ENCODE peak calls at places on chromosome 16, in six cellular contexts. T, F, N, Y, B and L are unnamed samples.
A peak's percentile ranks its signal among the peaks of the same experiment; 100 is the strongest.

GRCh38 chr16:84065536-84066132 is 23.0 kb upstream of the SLC38A8 start:
- DNase-seq in F (peak; percentile 79), T (no peak), B (peak; percentile 56), Y (peak; percentile 29), N (peak; percentile 59), L (peak; percentile 85)

GRCh38 chr16:56860226-56861020 is 4.6 kb upstream of the SLC12A3 start:
- DNase-seq in B (no peak), T (no peak), Y (no peak), F (no peak), N (no peak), L (no peak)

GRCh38 chr16:24906199-24906808 is 60.5 kb downstream of the SLC5A11 start:
- DNase-seq in B (peak; percentile 51), Y (peak; percentile 1), N (peak; percentile 41), T (no peak), F (peak; percentile 65), L (no peak)

GRCh38 chr16:77194295-77195231 is 3.6 kb downstream of the MON1B start:
- DNase-seq in N (no peak), Y (no peak), B (no peak), F (no peak), T (no peak), L (no peak)

GRCh38 chr16:53417011-53417410 is 17.3 kb upstream of the RBL2 start:
- DNase-seq in N (no peak), F (peak; percentile 55), B (no peak), T (no peak), Y (peak; percentile 18), L (no peak)

GRCh38 chr16:89581045-89581695 is 5.6 kb downstream of the CPNE7 start:
- DNase-seq in Y (peak; percentile 98), B (peak; percentile 74), T (no peak), F (peak; percentile 99), N (peak; percentile 89), L (no peak)

GRCh38 chr16:50677351-50677750 is 3.8 kb downstream of the SNX20 start:
- DNase-seq in Y (no peak), B (no peak), F (no peak), N (no peak), T (no peak), L (peak; percentile 66)

GRCh38 chr16:48231675-48232214 is 12.4 kb upstream of the LONP2 start:
- DNase-seq in N (peak; percentile 20), B (peak; percentile 53), F (peak; percentile 72), T (no peak), Y (peak; percentile 7), L (peak; percentile 84)

GRCh38 chr16:50282010-50282538 is 15.7 kb downstream of the ADCY7 start:
- DNase-seq in N (no peak), F (no peak), T (no peak), B (no peak), Y (peak; percentile 64), L (no peak)

GRCh38 chr16:20415541-20415940 is 6.2 kb downstream of the ACSM5 start:
- DNase-seq in B (no peak), T (no peak), Y (no peak), F (peak; percentile 4), N (peak; percentile 10), L (no peak)

GRCh38 chr16:21263640-21264211 is 14.4 kb downstream of the CRYM start:
- DNase-seq in N (no peak), F (peak; percentile 61), B (no peak), Y (no peak), T (no peak), L (peak; percentile 68)

GRCh38 chr16:19601083-19601976 is 45.8 kb downstream of the VPS35L start:
- DNase-seq in T (no peak), B (peak; percentile 60), Y (no peak), N (peak; percentile 47), F (peak; percentile 64), L (peak; percentile 78)

GRCh38 chr16:625402-626173 is 5.2 kb upstream of the WFIKKN1 start:
- DNase-seq in B (no peak), T (no peak), F (no peak), N (no peak), Y (no peak), L (no peak)

GRCh38 chr16:58448890-58449289 is 51.1 kb upstream of the NDRG4 start:
- DNase-seq in N (no peak), T (no peak), B (peak; percentile 73), Y (no peak), F (no peak), L (no peak)

GRCh38 chr16:17367932-17368331 is 102.8 kb downstream of the XYLT1 start:
- DNase-seq in T (no peak), Y (peak; percentile 77), N (no peak), B (no peak), F (peak; percentile 85), L (peak; percentile 96)

GRCh38 chr16:346587-346986 is 5.9 kb downstream of the AXIN1 start:
- DNase-seq in F (no peak), B (no peak), Y (peak; percentile 60), T (no peak), N (no peak), L (no peak)

GRCh38 chr16:55279598-55279997 is 44.4 kb upstream of the IRX6 start:
- DNase-seq in T (no peak), F (no peak), B (no peak), N (no peak), Y (no peak), L (no peak)

GRCh38 chr16:2058901-2059300 is 11.1 kb downstream of the TSC2 start:
- DNase-seq in N (no peak), Y (no peak), T (no peak), F (no peak), B (no peak), L (no peak)

GRCh38 chr16:3998793-3999478 is 117.3 kb downstream of the ADCY9 start:
- DNase-seq in Y (peak; percentile 73), T (no peak), F (peak; percentile 86), B (no peak), N (no peak), L (no peak)
- H3K9ac ChIP-seq in Y (no peak overlapping the region), T (no peak overlapping the region), F (peak overlapping the region; percentile 69), B (no peak overlapping the region), N (no peak overlapping the region), L (no peak overlapping the region)

GRCh38 chr16:67719778-67720144 is 645 bp upstream of the GFOD2 start:
- DNase-seq in F (peak; percentile 79), T (no peak), N (no peak), B (no peak), Y (peak; percentile 60), L (peak; percentile 76)
- H3K4me1 ChIP-seq in F (peaks cover 30% of the 10 kb centered on the region), T (peaks cover 24% of the 10 kb centered on the region), N (peaks cover 31% of the 10 kb centered on the region), B (peaks cover 23% of the 10 kb centered on the region), Y (peaks cover 22% of the 10 kb centered on the region), L (no peaks in the 10 kb centered on the region)

GRCh38 chr16:85158702-85159225 is 46.5 kb upstream of the CIBAR2 start:
- DNase-seq in F (no peak), B (no peak), Y (no peak), T (no peak), N (no peak), L (no peak)
- H3K27ac ChIP-seq in F (no peak overlapping the region), B (no peak overlapping the region), Y (no peak overlapping the region), T (no peak overlapping the region), N (no peak overlapping the region), L (no peak overlapping the region)

GRCh38 chr16:11130978-11131665 is 124.9 kb downstream of the SOCS1 start:
- DNase-seq in N (no peak), T (no peak), B (no peak), F (no peak), Y (no peak), L (no peak)
- H3K9ac ChIP-seq in N (no peak overlapping the region), T (no peak overlapping the region), B (no peak overlapping the region), F (no peak overlapping the region), Y (no peak overlapping the region), L (no peak overlapping the region)

DNA sequence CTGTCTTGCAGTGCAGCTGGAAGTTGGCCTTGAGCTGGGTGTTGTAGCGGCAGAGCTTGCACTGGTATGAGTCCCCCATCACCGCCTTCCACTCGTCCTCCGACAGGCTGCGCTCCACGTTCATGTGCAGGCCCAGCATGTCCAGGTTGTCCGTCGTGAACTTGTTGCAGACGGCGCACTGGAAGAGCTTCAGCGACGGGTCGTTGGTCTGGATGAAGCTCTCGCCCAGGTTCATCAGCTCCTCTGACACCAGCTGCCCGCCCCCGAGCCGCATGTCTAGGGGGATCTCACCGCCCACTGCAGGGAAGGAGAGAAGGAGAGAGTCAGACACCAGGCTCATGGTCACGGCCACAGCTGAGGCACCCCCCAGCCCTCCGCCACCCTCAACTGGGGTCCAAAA is 97.3 kb downstream of the ZFHX3 start:
- DNase-seq in N (no peak), B (no peak), F (no peak), Y (no peak), T (no peak), L (no peak)
- H3K4me1 ChIP-seq in N (no peaks in the 10 kb centered on the region), B (no peaks in the 10 kb centered on the region), F (no peaks in the 10 kb centered on the region), Y (peaks cover 23% of the 10 kb centered on the region), T (no peaks in the 10 kb centered on the region), L (no peaks in the 10 kb centered on the region)

GRCh38 chr16:74923766-74924460 is 61.0 kb downstream of the WDR59 start:
- DNase-seq in F (no peak), N (no peak), Y (peak; percentile 25), T (no peak), B (no peak), L (no peak)
- H3K27ac ChIP-seq in F (no peak overlapping the region), N (no peak overlapping the region), Y (no peak overlapping the region), T (no peak overlapping the region), B (no peak overlapping the region), L (no peak overlapping the region)